ENCODE peak calls at places on chromosome X, in six cellular contexts. T, F, M, X, P and W are unnamed samples. For H3K9me3, the result is how much of the 10 kb centered on the place peaks cover.

GRCh38 chrX:30673405-30673804 is 20.2 kb downstream of the GK start:
- DNase-seq in P (no peak), M (no peak), T (no peak), X (no peak), F (no peak), W (no peak)

GRCh38 chrX:154401045-154401799 is 3.0 kb downstream of the RPL10 start:
- DNase-seq in M (peak), T (peak), X (no peak), F (peak), P (no peak), W (peak)

GRCh38 chrX:93874554-93874953 is 200.5 kb downstream of the FAM133A start:
- DNase-seq in X (peak), P (peak), M (peak), T (peak), F (no peak), W (peak)

GRCh38 chrX:124993735-124994134 is 325.9 kb upstream of the TEX13C start:
- DNase-seq in M (no peak), X (no peak), F (no peak), P (no peak), T (no peak), W (no peak)

GRCh38 chrX:31508338-31508737 is 436.5 kb upstream of the FTHL17 start:
- DNase-seq in F (peak), T (no peak), X (no peak), P (no peak), M (peak), W (peak)

GRCh38 chrX:48589482-48590162 is 7.7 kb upstream of the WDR13 start:
- DNase-seq in X (no peak), T (no peak), M (no peak), P (no peak), F (no peak), W (no peak)

GRCh38 chrX:124406294-124407013 is 60.1 kb downstream of the SH2D1A start:
- DNase-seq in F (peak), P (peak), X (peak), M (peak), T (no peak), W (peak)

GRCh38 chrX:70613295-70613694 is 168.7 kb downstream of the DLG3 start:
- DNase-seq in P (no peak), X (no peak), M (peak), F (peak), T (no peak), W (peak)

GRCh38 chrX:40383969-40384368 is 196.8 kb upstream of the ATP6AP2 start:
- DNase-seq in F (no peak), P (no peak), M (no peak), T (no peak), X (no peak), W (no peak)

GRCh38 chrX:153647461-153648357 is 706 bp downstream of the DUSP9 start:
- DNase-seq in F (no peak), T (peak), M (no peak), X (no peak), P (no peak), W (no peak)

GRCh38 chrX:42087960-42088359 is 164.6 kb upstream of the CASK start:
- DNase-seq in X (no peak), P (peak), F (no peak), M (no peak), T (no peak), W (no peak)

GRCh38 chrX:26914232-26914631 is 548.9 kb downstream of the PPP4R3C start:
- DNase-seq in P (no peak), M (no peak), X (no peak), F (no peak), T (no peak), W (no peak)

GRCh38 chrX:77446840-77447239 is 349 bp upstream of the FGF16 start:
- DNase-seq in X (peak), M (no peak), F (no peak), P (no peak), T (no peak), W (no peak)

GRCh38 chrX:134926864-134927263 is 63.9 kb upstream of the SMIM10 start:
- DNase-seq in X (no peak), P (no peak), M (no peak), F (no peak), T (no peak), W (no peak)

GRCh38 chrX:107483976-107484726 is 34.7 kb downstream of the FRMPD3 start:
- DNase-seq in F (no peak), T (peak), X (no peak), M (peak), P (peak), W (peak)

GRCh38 chrX:26581086-26581485 is 365.1 kb downstream of the MAGEB5 start:
- DNase-seq in P (no peak), F (peak), T (no peak), X (no peak), M (no peak), W (peak)

GRCh38 chrX:15405846-15406245 is 21.6 kb upstream of the VEGFD start:
- DNase-seq in M (peak), P (no peak), F (no peak), T (no peak), X (no peak), W (no peak)

GRCh38 chrX:13250831-13251612 is 68.8 kb downstream of the ATXN3L start:
- DNase-seq in X (no peak), T (no peak), M (peak), P (no peak), F (peak), W (peak)

GRCh38 chrX:22122510-22122909 is 90.4 kb downstream of the PHEX start:
- DNase-seq in T (no peak), F (peak), P (no peak), M (peak), X (no peak), W (no peak)

GRCh38 chrX:151082077-151082948 is 94.1 kb upstream of the GPR50 start:
- DNase-seq in M (peak), T (peak), F (peak), X (peak), P (peak), W (peak)

GRCh38 chrX:7024850-7025249 is 122.7 kb upstream of the STS start:
- DNase-seq in M (no peak), P (no peak), X (no peak), F (no peak), T (no peak), W (no peak)

DNA sequence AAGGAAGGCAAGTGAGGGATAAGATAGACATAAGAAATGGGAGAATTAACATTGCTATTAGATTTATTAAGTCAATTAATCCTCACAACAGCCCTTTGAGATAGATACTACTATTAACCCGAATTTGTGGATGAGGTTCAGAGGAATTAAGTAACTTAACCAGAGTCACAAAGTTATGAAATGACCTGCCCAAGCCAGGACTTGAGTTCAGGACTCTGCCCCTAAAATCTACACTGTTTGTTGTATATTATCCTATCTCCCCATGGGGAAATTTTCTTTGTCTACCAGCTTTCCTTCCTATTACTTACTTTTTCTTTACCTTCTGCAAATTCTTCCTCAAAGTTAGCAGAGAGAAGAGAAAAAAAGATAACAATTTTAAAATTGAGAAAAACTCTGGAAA is 33.4 kb upstream of the UBQLN2 start:
- DNase-seq in X (no peak), T (no peak), F (no peak), M (no peak), P (no peak), W (no peak)
- H3K9me3 ChIP-seq in X (under half), T (under half), F (under half), M (under half), P (under half), W (under half)

GRCh38 chrX:97672138-97672537 is 788.4 kb downstream of the RPA4 start:
- DNase-seq in F (no peak), T (no peak), P (no peak), M (no peak), X (no peak), W (peak)

GRCh38 chrX:97672608-97673007 is 788.9 kb downstream of the RPA4 start:
- DNase-seq in F (no peak), M (no peak), X (no peak), P (no peak), T (no peak), W (no peak)

GRCh38 chrX:97668126-97668525 is 784.4 kb downstream of the RPA4 start:
- DNase-seq in M (no peak), F (no peak), X (no peak), P (no peak), T (no peak), W (no peak)

DNA sequence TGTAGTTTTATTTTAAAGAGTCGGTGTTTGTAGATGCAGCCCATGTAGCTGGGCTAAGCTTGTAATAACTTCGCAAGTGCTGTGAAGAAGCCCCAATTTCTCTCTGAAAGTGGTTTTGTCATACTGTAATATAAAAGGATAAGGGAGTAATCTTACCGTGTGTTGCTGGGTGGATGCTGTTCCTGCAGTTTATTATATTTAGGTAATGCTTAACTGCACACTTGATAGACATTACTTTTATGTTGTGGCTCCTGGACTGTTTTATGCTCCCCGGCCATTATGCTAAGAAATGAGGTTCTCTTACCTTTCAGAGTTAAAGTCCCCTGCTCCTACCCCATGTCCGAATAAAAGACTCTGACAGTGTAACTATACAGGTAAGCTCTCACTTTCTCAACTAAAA is 789.4 kb downstream of the RPA4 start:
- DNase-seq in T (no peak), X (no peak), P (no peak), F (no peak), M (no peak), W (no peak)
- H3K23ac ChIP-seq in T (no peak), X (no peak), P (no peak), F (no peak), M (no peak), W (no peak)

DNA sequence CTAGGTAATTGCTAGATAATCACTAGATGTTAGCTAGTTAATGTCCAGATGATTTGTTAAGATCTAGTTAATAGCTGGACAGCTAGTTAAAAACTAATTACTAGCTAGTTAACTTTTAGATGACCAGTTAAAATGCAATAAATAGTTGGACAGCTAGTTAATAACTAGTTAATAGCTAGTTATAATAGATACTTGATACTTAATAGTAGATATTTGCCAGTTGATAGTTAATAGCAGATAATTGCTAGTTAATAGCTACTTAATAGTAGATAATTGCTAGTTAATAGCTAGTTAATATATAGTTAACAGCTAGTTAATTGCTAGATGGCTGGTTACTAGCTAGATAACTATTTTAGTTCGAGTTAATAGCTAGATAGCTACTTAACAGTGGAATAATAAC is 631.4 kb upstream of the CT83 start:
- DNase-seq in P (no peak), T (no peak), X (no peak), F (no peak), M (no peak), W (no peak)
- H3K9me3 ChIP-seq in P (under half), T (under half), X (under half), F (under half), M (under half), W (under half)

GRCh38 chrX:1493317-1493856 is 40.7 kb upstream of the ASMTL start:
- DNase-seq in P (no peak), M (no peak), F (no peak), T (no peak), X (no peak), W (no peak)

GRCh38 chrX:1492421-1493012 is 39.8 kb upstream of the ASMTL start:
- DNase-seq in P (no peak), F (no peak), T (no peak), X (no peak), M (no peak), W (no peak)

GRCh38 chrX:1493877-1494510 is 41.3 kb upstream of the ASMTL start:
- DNase-seq in M (no peak), X (peak), P (no peak), F (no peak), T (peak), W (no peak)

GRCh38 chrX:1491851-1492349 is 39.2 kb upstream of the ASMTL start:
- DNase-seq in P (peak), T (peak), F (no peak), M (no peak), X (peak), W (no peak)

GRCh38 chrX:1496076-1496475 is 40.9 kb downstream of the P2RY8 start:
- DNase-seq in X (no peak), P (no peak), T (no peak), M (no peak), F (no peak), W (no peak)
- H3K23ac ChIP-seq in X (no peak), P (peak), T (no peak), M (no peak), F (no peak), W (no peak)

GRCh38 chrX:44906041-44906440 is 33.1 kb downstream of the KDM6A start:
- DNase-seq in M (no peak), F (no peak), X (no peak), P (no peak), T (no peak), W (no peak)
- H3K9me3 ChIP-seq in M (under half), F (under half), X (under half), P (under half), T (under half), W (under half)

GRCh38 chrX:47482512-47483309 is at the start of gene ZNF41:
- DNase-seq in P (peak), X (peak), F (peak), M (peak), T (peak), W (peak)
- H3K23ac ChIP-seq in P (peak), X (no peak), F (peak), M (no peak), T (no peak), W (no peak)

GRCh38 chrX:65841263-65841662 is 173.8 kb downstream of the MSN start:
- DNase-seq in M (no peak), X (no peak), F (no peak), P (no peak), T (no peak), W (no peak)

DNA sequence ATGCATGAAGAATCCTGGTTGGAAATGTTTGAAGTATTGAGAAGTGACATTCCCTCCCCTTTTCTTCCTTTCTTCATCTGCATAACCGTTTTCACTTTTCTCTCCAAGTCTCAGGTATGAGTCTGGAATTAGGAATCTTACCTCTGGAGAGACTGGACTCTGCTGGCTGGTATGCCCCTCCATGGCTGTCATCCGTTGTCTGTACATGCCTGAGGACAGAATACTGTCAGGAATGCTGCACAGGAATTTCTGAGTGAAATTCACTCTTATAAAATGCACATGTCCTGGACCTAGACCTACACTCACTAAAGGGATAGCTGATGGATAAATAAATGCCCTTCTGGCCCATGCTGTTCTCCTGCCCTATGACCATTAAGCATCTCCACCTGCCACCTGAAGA is 179.5 kb downstream of the MSN start:
- DNase-seq in F (no peak), P (no peak), T (no peak), M (no peak), X (no peak), W (peak)
- H3K9me3 ChIP-seq in F (under half), P (under half), T (under half), M (under half), X (under half), W (under half)